ENCODE peak calls at places on chromosomes 2 and 18, in four cellular contexts. Q is osteocyte, N is pancreas, P is EL. U is an unnamed sample.
A peak's percentile ranks its signal among the peaks of the same experiment; 100 is the strongest.

GRCh38 chr2:237482485-237482884 is 4.6 kb upstream of the MLPH start:
- DNase-seq in N (peak; percentile 91), Q (no peak), P (no peak), U (no peak)

GRCh38 chr2:207083361-207084080 is 82.2 kb downstream of the KLF7 start:
- DNase-seq in Q (no peak), N (no peak), P (no peak), U (peak; percentile 14)

GRCh38 chr2:112794131-112794733 is 9.9 kb upstream of the IL1A start:
- DNase-seq in N (peak; percentile 33), P (peak; percentile 83), Q (no peak), U (no peak)

GRCh38 chr2:109139002-109139401 is 10.0 kb downstream of the SH3RF3 start:
- DNase-seq in N (no peak), Q (no peak), P (no peak), U (no peak)

GRCh38 chr2:232126301-232127085 is 165.0 kb downstream of the DIS3L2 start:
- DNase-seq in P (no peak), Q (no peak), N (no peak), U (no peak)

GRCh38 chr2:102717308-102718018 is 44.4 kb upstream of the TMEM182 start:
- DNase-seq in P (peak; percentile 15), N (no peak), Q (no peak), U (no peak)

GRCh38 chr2:239947361-239948045 is 77.6 kb downstream of the NDUFA10 start:
- DNase-seq in Q (peak; percentile 46), P (no peak), N (peak; percentile 9), U (no peak)

GRCh38 chr18:73791081-73791480 is 356.6 kb downstream of the FBXO15 start:
- DNase-seq in P (no peak), Q (no peak), N (no peak), U (no peak)

GRCh38 chr2:197163755-197164753 is 146.5 kb downstream of the ANKRD44 start:
- DNase-seq in Q (no peak), P (no peak), N (no peak), U (no peak)

GRCh38 chr2:189566046-189566445 is 14.5 kb downstream of the SLC40A1 start:
- DNase-seq in P (no peak), N (no peak), Q (no peak), U (no peak)

GRCh38 chr2:171810409-171810993 is 83.5 kb downstream of the SLC25A12 start:
- DNase-seq in N (no peak), Q (no peak), P (no peak), U (no peak)

GRCh38 chr2:102436284-102436683 is 13.3 kb downstream of the IL18RAP start:
- DNase-seq in Q (no peak), P (peak; percentile 3), N (no peak), U (no peak)

GRCh38 chr2:101440127-101440738 is 34.7 kb downstream of the RFX8 start:
- DNase-seq in N (peak; percentile 66), Q (no peak), P (no peak), U (no peak)

GRCh38 chr2:53768233-53768542 is 584 bp downstream of the CHAC2 start:
- DNase-seq in N (no peak), P (peak; percentile 59), Q (no peak), U (peak; percentile 80)

U was measured in NCI-H82.